ENCODE peak calls at places on chromosomes 5 and 9, in eight cellular contexts. L is PC-3, Q is astrocyte, W is uterus, O is cardiac muscle cell, D is mesendoderm, S is H9, F is right cardiac atrium. H is an unnamed sample. For H3K4me1 and H3K27me3, the result is how much of the 10 kb centered on the place peaks cover.

GRCh38 chr5:17269201-17269600 is 51.8 kb downstream of the BASP1 start:
- DNase-seq in F (no peak), W (no peak), O (no peak), Q (no peak), L (no peak), D (no peak), S (no peak), H (no peak)

GRCh38 chr5:179974946-179975712 is 67.4 kb upstream of the TBC1D9B start:
- DNase-seq in L (peak), Q (no peak), W (no peak), O (peak), F (peak), D (peak), S (peak), H (peak)

GRCh38 chr5:116396700-116397099 is 177.9 kb downstream of the SEMA6A start:
- DNase-seq in L (no peak), S (no peak), W (no peak), O (no peak), Q (no peak), D (no peak), F (no peak), H (no peak)

GRCh38 chr5:45205403-45205961 is 396.7 kb downstream of the MRPS30 start:
- DNase-seq in L (no peak), F (no peak), S (peak), W (no peak), O (no peak), D (peak), Q (no peak), H (peak)

GRCh38 chr5:83034552-83035181 is 42.5 kb downstream of the TMEM167A start:
- DNase-seq in L (no peak), S (no peak), O (no peak), Q (no peak), F (no peak), W (no peak), D (no peak), H (no peak)

GRCh38 chr5:132226516-132227234 is 978 bp downstream of the P4HA2 start:
- DNase-seq in O (peak), W (no peak), S (peak), D (no peak), F (peak), Q (peak), L (no peak), H (no peak)

GRCh38 chr5:1826235-1826980 is 25.2 kb downstream of the NDUFS6 start:
- DNase-seq in L (no peak), O (no peak), D (no peak), S (no peak), W (no peak), Q (no peak), F (no peak), H (no peak)

GRCh38 chr9:12934515-12935301 is 159.9 kb downstream of the LURAP1L start:
- DNase-seq in Q (no peak), D (no peak), O (no peak), L (no peak), F (no peak), S (no peak), W (no peak), H (no peak)

GRCh38 chr9:114169029-114169939 is 13.9 kb downstream of the COL27A1 start:
- DNase-seq in L (no peak), O (peak), W (no peak), S (no peak), F (no peak), D (no peak), Q (peak), H (no peak)

GRCh38 chr9:100150209-100150608 is 51.2 kb downstream of the INVS start:
- DNase-seq in L (peak), S (no peak), D (no peak), O (peak), Q (no peak), F (no peak), W (no peak), H (no peak)

GRCh38 chr5:118597448-118597847 is 390.9 kb downstream of the DTWD2 start:
- DNase-seq in O (no peak), Q (no peak), W (no peak), F (no peak), D (no peak), L (no peak), S (no peak), H (no peak)

GRCh38 chr5:122392844-122393243 is 80.8 kb downstream of the SNCAIP start:
- DNase-seq in Q (no peak), W (no peak), L (peak), F (no peak), S (no peak), O (peak), D (no peak), H (no peak)

GRCh38 chr5:149732500-149733128 is 2.5 kb downstream of the PPARGC1B start:
- DNase-seq in Q (no peak), W (peak), D (peak), L (peak), S (no peak), O (peak), F (peak), H (peak)

GRCh38 chr9:134557331-134557730 is 84.3 kb upstream of the COL5A1 start:
- DNase-seq in S (peak), O (no peak), F (no peak), W (peak), D (no peak), Q (no peak), L (no peak), H (peak)

GRCh38 chr9:73719660-73720059 is 568.0 kb downstream of the ANXA1 start:
- DNase-seq in W (no peak), O (no peak), F (no peak), S (no peak), Q (no peak), L (no peak), D (no peak), H (no peak)

GRCh38 chr9:29390859-29391258 is 1817.6 kb upstream of the C9orf72 start:
- DNase-seq in O (no peak), Q (no peak), W (no peak), F (no peak), L (no peak), D (peak), S (peak), H (no peak)

GRCh38 chr9:18692240-18692639 is 218.3 kb downstream of the ADAMTSL1 start:
- DNase-seq in S (no peak), W (no peak), D (no peak), Q (no peak), L (no peak), O (no peak), F (no peak), H (no peak)

GRCh38 chr9:87601175-87601574 is 103.5 kb downstream of the DAPK1 start:
- DNase-seq in O (no peak), W (no peak), S (no peak), Q (no peak), D (peak), F (peak), L (no peak), H (peak)

GRCh38 chr5:150469718-150470470 is 20.4 kb upstream of the RPS14 start:
- DNase-seq in Q (peak), F (no peak), D (peak), O (peak), S (no peak), L (peak), W (no peak), H (no peak)

GRCh38 chr9:115986508-115986907 is 167.1 kb upstream of the PAPPA start:
- DNase-seq in S (no peak), Q (no peak), D (no peak), W (no peak), F (no peak), L (no peak), O (no peak), H (no peak)

GRCh38 chr5:147567917-147568598 is 58.2 kb upstream of the DPYSL3 start:
- DNase-seq in D (peak), S (peak), Q (peak), L (peak), W (no peak), O (peak), F (no peak), H (peak)

GRCh38 chr9:35517552-35518211 is 27.8 kb downstream of the RUSC2 start:
- DNase-seq in W (no peak), L (no peak), D (no peak), S (no peak), F (no peak), O (no peak), Q (no peak), H (no peak)

GRCh38 chr5:72066658-72067057 is 40.6 kb upstream of the MAP1B start:
- DNase-seq in D (peak), W (no peak), Q (peak), S (no peak), O (peak), F (no peak), L (peak), H (no peak)

GRCh38 chr9:70091553-70091952 is 47.9 kb downstream of the MAMDC2 start:
- DNase-seq in S (no peak), D (peak), W (no peak), L (no peak), F (no peak), Q (no peak), O (no peak), H (no peak)

GRCh38 chr5:101915559-101915958 is 380.5 kb downstream of the SLCO4C1 start:
- DNase-seq in W (no peak), F (no peak), Q (peak), L (peak), D (peak), S (no peak), O (no peak), H (peak)

GRCh38 chr9:70772591-70772990 is 348.8 kb downstream of the TRPM3 start:
- DNase-seq in O (no peak), W (no peak), Q (no peak), S (no peak), F (no peak), D (no peak), L (no peak), H (no peak)

GRCh38 chr5:39283231-39283818 is 64.0 kb upstream of the FYB1 start:
- DNase-seq in D (peak), O (peak), L (peak), F (no peak), Q (peak), S (peak), W (peak), H (peak)

GRCh38 chr5:112312810-112313209 is 106.3 kb downstream of the EPB41L4A start:
- DNase-seq in S (no peak), L (no peak), W (no peak), Q (no peak), D (no peak), F (no peak), O (peak), H (no peak)

GRCh38 chr5:94174748-94175411 is 433.5 kb upstream of the POU5F2 start:
- DNase-seq in D (peak), Q (peak), L (peak), W (no peak), F (no peak), O (peak), S (no peak), H (no peak)

GRCh38 chr9:81489048-81489447 is 200.3 kb downstream of the TLE1 start:
- DNase-seq in O (peak), S (no peak), W (no peak), F (no peak), L (no peak), D (no peak), Q (no peak), H (no peak)

GRCh38 chr9:70013598-70014196 is 30.0 kb upstream of the MAMDC2 start:
- DNase-seq in Q (peak), S (no peak), O (peak), D (no peak), L (peak), W (peak), F (no peak), H (no peak)

GRCh38 chr5:39700523-39700922 is 275.7 kb upstream of the DAB2 start:
- DNase-seq in D (no peak), O (no peak), L (no peak), Q (no peak), S (no peak), W (no peak), F (no peak), H (no peak)

GRCh38 chr5:126503602-126504104 is 80.4 kb downstream of the GRAMD2B start:
- DNase-seq in D (peak), Q (peak), W (peak), F (peak), L (no peak), O (peak), S (no peak), H (no peak)

GRCh38 chr9:8852301-8852864 is 1052.8 kb upstream of the DMAC1 start:
- DNase-seq in D (no peak), L (no peak), F (no peak), W (no peak), Q (no peak), S (no peak), O (no peak), H (no peak)

GRCh38 chr5:38201158-38201557 is 57.2 kb upstream of the EGFLAM start:
- DNase-seq in F (no peak), Q (no peak), W (no peak), O (no peak), D (no peak), S (no peak), L (no peak), H (no peak)

GRCh38 chr5:171898379-171898778 is 108.1 kb downstream of the FBXW11 start:
- DNase-seq in S (no peak), Q (no peak), D (no peak), W (no peak), F (no peak), O (no peak), L (peak), H (no peak)

GRCh38 chr9:80867731-80868130 is 821.6 kb downstream of the TLE1 start:
- DNase-seq in Q (peak), O (peak), S (no peak), W (no peak), F (no peak), L (peak), D (no peak), H (no peak)

GRCh38 chr9:84671651-84672467 is 2.3 kb downstream of the NTRK2 start:
- DNase-seq in S (no peak), Q (no peak), L (no peak), O (no peak), F (peak), W (no peak), D (peak), H (no peak)

GRCh38 chr9:93600504-93600903 is 24.1 kb downstream of the PHF2 start:
- DNase-seq in Q (no peak), S (peak), F (no peak), W (no peak), O (no peak), D (peak), L (no peak), H (peak)

GRCh38 chr5:56440871-56441740 is 208.0 kb upstream of the ANKRD55 start:
- DNase-seq in L (peak), Q (peak), F (peak), S (no peak), W (no peak), D (no peak), O (peak), H (no peak)

GRCh38 chr5:163506726-163507125 is 1.3 kb downstream of the MAT2B start:
- DNase-seq in L (peak), W (no peak), S (no peak), Q (peak), F (no peak), D (no peak), O (no peak), H (no peak)
- H3K4me1 ChIP-seq in L (under half), W (under half), S (under half), Q (under half), F (under half), D (under half), O (under half), H (under half)

GRCh38 chr9:124021385-124021769 is 9.8 kb downstream of the LHX2 start:
- DNase-seq in L (no peak), O (no peak), W (no peak), F (no peak), Q (no peak), D (no peak), S (no peak), H (no peak)

GRCh38 chr9:124020520-124021384 is 9.2 kb downstream of the LHX2 start:
- DNase-seq in L (no peak), S (peak), Q (no peak), W (no peak), O (no peak), F (no peak), D (no peak), H (peak)

GRCh38 chr9:124019771-124020519 is 8.4 kb downstream of the LHX2 start:
- DNase-seq in D (no peak), F (no peak), Q (no peak), S (no peak), O (no peak), W (no peak), L (no peak), H (no peak)

GRCh38 chr9:124022201-124023121 is 10.9 kb downstream of the LHX2 start:
- DNase-seq in L (no peak), S (peak), D (peak), W (no peak), O (no peak), F (no peak), Q (peak), H (peak)

GRCh38 chr9:124024107-124024506 is 12.5 kb downstream of the LHX2 start:
- DNase-seq in W (no peak), L (no peak), D (no peak), S (no peak), O (no peak), F (no peak), Q (no peak), H (no peak)
- H3K27me3 ChIP-seq in W (under half), L (under half), D (under half), S (under half), O (half or more), F (under half), Q (half or more), H (half or more)

GRCh38 chr5:173448856-173449255 is 120.6 kb upstream of the STC2 start:
- DNase-seq in W (no peak), O (no peak), L (no peak), F (no peak), Q (no peak), D (no peak), S (no peak), H (no peak)
- H3K4me1 ChIP-seq in W (under half), O (under half), L (under half), F (under half), Q (under half), D (under half), S (under half), H (under half)

GRCh38 chr5:140107312-140108092 is 6.4 kb upstream of the PURA start:
- DNase-seq in Q (peak), D (peak), O (peak), W (peak), F (peak), L (peak), S (peak), H (peak)

GRCh38 chr5:140108093-140109049 is 5.5 kb upstream of the PURA start:
- DNase-seq in Q (no peak), O (no peak), W (peak), L (peak), S (peak), F (peak), D (peak), H (peak)

GRCh38 chr5:140106101-140106500 is 7.8 kb upstream of the PURA start:
- DNase-seq in D (no peak), W (no peak), Q (no peak), O (no peak), L (no peak), F (no peak), S (no peak), H (no peak)

GRCh38 chr5:140109050-140109817 is 4.7 kb upstream of the PURA start:
- DNase-seq in W (peak), L (peak), D (peak), S (no peak), O (no peak), Q (no peak), F (no peak), H (no peak)

GRCh38 chr5:140106805-140107311 is 7.1 kb upstream of the PURA start:
- DNase-seq in S (no peak), O (no peak), L (no peak), W (no peak), D (no peak), F (no peak), Q (no peak), H (no peak)
- H3K27me3 ChIP-seq in S (under half), O (half or more), L (under half), W (under half), D (under half), F (under half), Q (half or more), H (half or more)

GRCh38 chr5:138033275-138033808 is 463 bp upstream of the FAM13B start:
- DNase-seq in Q (no peak), F (no peak), O (no peak), L (no peak), D (no peak), S (no peak), W (no peak), H (no peak)
- H3K4me1 ChIP-seq in Q (under half), F (under half), O (under half), L (under half), D (under half), S (under half), W (under half), H (under half)

GRCh38 chr5:170693701-170694100 is 89.8 kb upstream of the GABRP start:
- DNase-seq in W (no peak), L (no peak), F (no peak), Q (no peak), O (no peak), D (peak), S (peak), H (peak)
- H3K27me3 ChIP-seq in W (under half), L (half or more), F (under half), Q (under half), O (under half), D (under half), S (under half), H (under half)

DNA sequence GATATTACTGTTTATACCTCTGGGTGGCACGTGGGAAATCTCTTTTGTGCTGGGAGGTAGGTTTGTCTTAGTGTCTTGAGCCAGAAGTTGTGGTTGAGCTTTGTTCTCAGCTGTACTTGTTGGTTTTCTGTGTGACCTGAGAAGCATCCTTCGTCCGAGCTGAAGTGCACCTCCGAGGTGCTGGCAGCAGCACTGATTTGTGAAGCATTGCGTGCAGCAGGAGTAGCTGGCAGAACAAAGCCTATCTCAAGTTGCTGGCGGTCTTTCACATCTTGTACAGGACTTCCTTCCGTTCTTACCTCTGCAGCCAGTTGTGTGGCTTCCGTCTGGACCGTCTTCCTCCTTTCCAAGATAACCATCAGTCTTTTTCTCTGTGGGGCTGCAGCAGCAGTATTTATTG is 4.3 kb downstream of the PRRC2B start:
- DNase-seq in S (no peak), W (no peak), Q (peak), F (no peak), O (no peak), L (peak), D (no peak), H (no peak)
- H3K4me1 ChIP-seq in S (under half), W (under half), Q (half or more), F (under half), O (under half), L (under half), D (under half), H (under half)

H was measured in endodermal cell.